ENCODE peak calls at places on chromosomes 5 and 9, in seven cellular contexts. I is breast epithelium, H is epithelial cell of proximal tubule, D is mucosa of descending colon, X is keratinocyte, U is ovary, O is IMR-90. V is an unnamed sample.

GRCh38 chr9:10005206-10005605 is 607.6 kb downstream of the PTPRD start:
- DNase-seq in O (no peak), X (no peak), I (no peak), U (no peak), D (no peak), H (no peak), V (no peak)

GRCh38 chr9:84277646-84278045 is 62.9 kb downstream of the SLC28A3 start:
- DNase-seq in U (no peak), D (no peak), I (no peak), H (no peak), X (no peak), O (peak; percentile 44), V (peak; percentile 16)

GRCh38 chr9:5416962-5417361 is 20.8 kb downstream of the PLGRKT start:
- DNase-seq in U (no peak), I (no peak), D (no peak), H (no peak), X (no peak), O (no peak), V (no peak)

GRCh38 chr5:30500513-30500912 is 693.0 kb upstream of the CDH6 start:
- DNase-seq in D (no peak), U (no peak), I (no peak), X (no peak), O (no peak), H (no peak), V (no peak)

GRCh38 chr9:1050125-1050895 is at the start of gene DMRT2:
- DNase-seq in U (peak; percentile 36), X (no peak), D (peak; percentile 95), I (peak; percentile 92), H (peak; percentile 15), O (peak; percentile 43), V (peak; percentile 92)

GRCh38 chr9:126439402-126439765 is 112.8 kb downstream of the MVB12B start:
- DNase-seq in O (peak; percentile 81), U (no peak), I (no peak), H (no peak), X (no peak), D (no peak), V (peak; percentile 62)

GRCh38 chr5:36820900-36821299 is 55.7 kb upstream of the NIPBL start:
- DNase-seq in U (no peak), H (no peak), I (no peak), X (no peak), O (no peak), D (no peak), V (no peak)

GRCh38 chr5:144369001-144369400 is 198.3 kb downstream of the KCTD16 start:
- DNase-seq in U (no peak), D (no peak), X (no peak), O (no peak), H (peak; percentile 64), I (no peak), V (no peak)

GRCh38 chr5:176536132-176536901 is 885 bp downstream of the RNF44 start:
- DNase-seq in I (peak; percentile 74), D (peak; percentile 89), H (no peak), O (peak; percentile 74), X (no peak), U (peak; percentile 78), V (peak; percentile 71)

GRCh38 chr5:17289681-17290619 is 72.5 kb downstream of the BASP1 start:
- DNase-seq in U (no peak), X (no peak), H (no peak), O (peak; percentile 75), I (no peak), D (no peak), V (no peak)

GRCh38 chr5:107968465-107968864 is 297.7 kb upstream of the EFNA5 start:
- DNase-seq in O (peak; percentile 54), X (no peak), D (no peak), U (no peak), H (no peak), I (no peak), V (peak; percentile 67)

GRCh38 chr9:78280982-78281668 is 15.8 kb upstream of the PSAT1 start:
- DNase-seq in O (peak; percentile 75), I (no peak), H (no peak), U (peak; percentile 91), D (peak; percentile 34), X (no peak), V (peak; percentile 66)

GRCh38 chr5:136730426-136730825 is 365.1 kb upstream of the TRPC7 start:
- DNase-seq in H (no peak), X (no peak), I (no peak), O (no peak), U (no peak), D (no peak), V (no peak)

GRCh38 chr9:80994892-80995291 is 694.5 kb downstream of the TLE1 start:
- DNase-seq in O (peak; percentile 55), H (peak; percentile 12), X (peak; percentile 13), D (no peak), U (no peak), I (no peak), V (peak; percentile 34)

GRCh38 chr5:65255294-65255693 is 226.4 kb downstream of the ADAMTS6 start:
- DNase-seq in X (no peak), H (no peak), I (no peak), U (no peak), O (no peak), D (no peak), V (peak; percentile 30)

GRCh38 chr5:131413605-131414559 is 150.0 kb downstream of the CDC42SE2 start:
- DNase-seq in X (no peak), U (no peak), H (no peak), O (no peak), I (no peak), D (no peak), V (peak; percentile 12)

GRCh38 chr5:111779260-111780254 is 22.6 kb upstream of the NREP start:
- DNase-seq in I (no peak), D (no peak), H (peak; percentile 50), U (no peak), X (no peak), O (peak; percentile 39), V (no peak)

GRCh38 chr5:180330810-180331646 is 22.1 kb downstream of the GFPT2 start:
- DNase-seq in D (no peak), U (peak; percentile 83), X (no peak), I (no peak), H (peak; percentile 71), O (peak; percentile 99), V (peak; percentile 98)

GRCh38 chr5:35313296-35313695 is 83.0 kb upstream of the PRLR start:
- DNase-seq in I (no peak), O (peak; percentile 7), D (no peak), H (peak; percentile 40), U (no peak), X (no peak), V (no peak)

GRCh38 chr5:95102080-95102479 is 182.8 kb downstream of the MCTP1 start:
- DNase-seq in X (no peak), O (no peak), H (peak; percentile 25), U (no peak), D (no peak), I (no peak), V (no peak)

GRCh38 chr5:120678279-120678678 is 214.2 kb downstream of the PRR16 start:
- DNase-seq in X (no peak), H (no peak), I (no peak), D (no peak), O (peak; percentile 74), U (no peak), V (no peak)

GRCh38 chr5:146345578-146346366 is 7.1 kb downstream of the POU4F3 start:
- DNase-seq in U (no peak), X (no peak), I (no peak), O (no peak), D (no peak), H (no peak), V (no peak)

GRCh38 chr5:109921735-109922395 is 232.1 kb downstream of the MAN2A1 start:
- DNase-seq in X (no peak), U (no peak), D (no peak), H (no peak), I (no peak), O (no peak), V (no peak)

GRCh38 chr9:5195450-5195849 is 10.0 kb upstream of the INSL6 start:
- DNase-seq in H (no peak), I (no peak), O (no peak), U (no peak), D (no peak), X (no peak), V (peak; percentile 2)

GRCh38 chr5:107217721-107218130 is 453.0 kb downstream of the EFNA5 start:
- DNase-seq in U (no peak), H (peak; percentile 7), X (peak; percentile 35), I (peak; percentile 50), D (no peak), O (no peak), V (no peak)

GRCh38 chr5:90890183-90890582 is 331.6 kb downstream of the ADGRV1 start:
- DNase-seq in I (no peak), U (no peak), O (no peak), X (no peak), D (no peak), H (no peak), V (no peak)

GRCh38 chr5:25570067-25570583 is 925.3 kb upstream of the CDH10 start:
- DNase-seq in X (no peak), U (no peak), I (no peak), D (no peak), O (no peak), H (no peak), V (no peak)
- H3K4me3 ChIP-seq in X (no peak overlapping the region), U (no peak overlapping the region), I (no peak overlapping the region), D (no peak overlapping the region), O (no peak overlapping the region), H (no peak overlapping the region), V (no peak overlapping the region)

GRCh38 chr9:71743884-71744283 is 24.4 kb downstream of the CEMIP2 start:
- DNase-seq in D (no peak), H (no peak), U (no peak), I (no peak), X (no peak), O (no peak), V (no peak)
- TF ChIP-seq CTCF in D (no peak), H (no peak), U (no peak), I (no peak), X (no peak), O (no peak), V (no peak)

GRCh38 chr9:129489838-129490582 is 130.9 kb downstream of the C9orf50 start:
- DNase-seq in U (no peak), X (no peak), O (peak; percentile 45), D (peak; percentile 40), H (no peak), I (no peak), V (peak; percentile 44)
- H3K4me3 ChIP-seq in U (peak overlapping the region; percentile 53), X (peak overlapping the region; percentile 73), O (peak overlapping the region; percentile 24), D (no peak overlapping the region), H (peak overlapping the region; percentile 60), I (peak overlapping the region; percentile 50), V (peak overlapping the region; percentile 40)

GRCh38 chr5:122516432-122516743 is 204.4 kb downstream of the SNCAIP start:
- DNase-seq in O (no peak), D (no peak), H (no peak), U (no peak), I (no peak), X (no peak), V (no peak)
- TF ChIP-seq CTCF in O (no peak), D (no peak), H (no peak), U (no peak), I (no peak), X (no peak), V (no peak)

DNA sequence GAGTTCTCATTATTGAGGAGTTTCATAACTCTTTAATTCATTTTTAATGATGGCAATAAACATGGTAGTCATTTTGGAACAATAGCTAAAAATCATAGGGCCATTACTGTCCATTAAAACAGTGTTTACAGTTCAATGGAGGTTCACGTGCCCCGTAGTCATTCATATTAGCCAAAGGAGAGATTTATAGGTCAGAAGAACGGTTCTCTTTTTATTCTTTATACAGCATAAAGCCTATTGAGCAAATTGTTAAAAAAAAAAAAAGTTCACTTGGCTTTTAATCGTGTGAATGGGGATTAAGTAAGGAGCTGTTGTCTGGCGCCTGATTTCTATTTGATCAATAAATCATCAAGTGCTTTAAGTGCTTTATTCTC is 69.1 kb upstream of the TBCA start:
- DNase-seq in U (no peak), H (no peak), O (no peak), X (no peak), I (no peak), D (no peak), V (no peak)
- H3K4me3 ChIP-seq in U (peak overlapping the region; percentile 44), H (no peak overlapping the region), O (no peak overlapping the region), X (no peak overlapping the region), I (no peak overlapping the region), D (no peak overlapping the region), V (no peak overlapping the region)